ENCODE peak calls at places on chromosomes 12 and 14, in four cellular contexts. Y is T follicular helper cell, E is COR-L47, Z is Calu3. O is an unnamed sample.
A peak's percentile ranks its signal among the peaks of the same experiment; 100 is the strongest.

GRCh38 chr14:63361790-63362189 is 43.1 kb upstream of the GPHB5 start:
- DNase-seq in Y (no peak), E (peak; percentile 45), Z (no peak), O (no peak)

GRCh38 chr14:96532632-96533031 is 30.4 kb downstream of the PAPOLA start:
- DNase-seq in Y (no peak), E (no peak), Z (no peak), O (no peak)

GRCh38 chr12:120955232-120955631 is 23.1 kb upstream of the HNF1A start:
- DNase-seq in Y (no peak), E (no peak), Z (no peak), O (no peak)

GRCh38 chr12:125015680-125016310 is 22.4 kb downstream of the BRI3BP start:
- DNase-seq in Y (no peak), E (no peak), Z (no peak), O (no peak)

GRCh38 chr14:104700747-104701215 is 11.4 kb downstream of the INF2 start:
- DNase-seq in Y (no peak), E (no peak), Z (no peak), O (no peak)

GRCh38 chr14:94043111-94043755 is 17.1 kb downstream of the OTUB2 start:
- DNase-seq in Y (no peak), E (no peak), Z (no peak), O (no peak)

GRCh38 chr12:131759176-131759575 is 48.3 kb downstream of the SFSWAP start:
- DNase-seq in Y (no peak), E (no peak), Z (no peak), O (no peak)

GRCh38 chr14:55329999-55330710 is 58.9 kb downstream of the FBXO34 start:
- DNase-seq in Y (no peak), E (no peak), Z (no peak), O (no peak)

GRCh38 chr12:70196732-70197361 is 46.4 kb upstream of the CNOT2 start:
- DNase-seq in Y (no peak), E (no peak), Z (no peak), O (no peak)

GRCh38 chr14:62329427-62329826 is 567.2 kb downstream of the SNAPC1 start:
- DNase-seq in Y (no peak), E (no peak), Z (no peak), O (no peak)

GRCh38 chr14:86654558-86655184 is 1124.7 kb downstream of the FLRT2 start:
- DNase-seq in Y (no peak), E (peak; percentile 63), Z (peak; percentile 38), O (peak; percentile 36)

GRCh38 chr12:130675121-130675520 is 41.0 kb downstream of the RIMBP2 start:
- DNase-seq in Y (no peak), E (no peak), Z (no peak), O (no peak)

GRCh38 chr14:34012978-34013713 is 62.3 kb upstream of the EGLN3 start:
- DNase-seq in Y (no peak), E (no peak), Z (no peak), O (no peak)

GRCh38 chr12:56838602-56839488 is 75.7 kb downstream of the HSD17B6 start:
- DNase-seq in Y (no peak), E (no peak), Z (no peak), O (no peak)

GRCh38 chr12:113933201-113933786 is 32.8 kb downstream of the RBM19 start:
- DNase-seq in Y (no peak), E (no peak), Z (no peak), O (no peak)

GRCh38 chr12:88562151-88562550 is 18.1 kb downstream of the KITLG start:
- DNase-seq in Y (no peak), E (no peak), Z (no peak), O (no peak)

O was measured in effector memory CD8-positive, alpha-beta T cell.